ENCODE peak calls at places on chromosomes 12 and 14, in seven cellular contexts. One of them, this sample, is unnamed.

GRCh38 chr14:22802860-22803562 is 12.2 kb downstream of the SLC7A7 start:
- ATAC-seq in activated naive CD4-positive, alpha-beta T cell treated with anti-CD3 and anti-CD28 coated beads, Interleukin-2, amount 50 U/mL, for 72 hours: no peak
- ATAC-seq in heart right ventricle: no peak
- ATAC-seq in sciatic nerve: no peak
- ATAC-seq in stimulated activated naive B cell treated with anti-CD40 and anti-IgM and Interleukin-4, amounts not matched to agents 10 μg/mL and 1 μg/mL and 100 μg/mL, for 72 hours: peak; percentile 86
- ATAC-seq in GM23338: no peak
- ATAC-seq in right cardiac atrium: no peak
- ATAC-seq in this sample: no peak

GRCh38 chr14:100894416-100894815 is 9.1 kb downstream of the RTL1 start:
- ATAC-seq in activated naive CD4-positive, alpha-beta T cell treated with anti-CD3 and anti-CD28 coated beads, Interleukin-2, amount 50 U/mL, for 72 hours: no peak
- ATAC-seq in heart right ventricle: no peak
- ATAC-seq in sciatic nerve: no peak
- ATAC-seq in stimulated activated naive B cell treated with anti-CD40 and anti-IgM and Interleukin-4, amounts not matched to agents 10 μg/mL and 1 μg/mL and 100 μg/mL, for 72 hours: no peak
- ATAC-seq in GM23338: no peak
- ATAC-seq in right cardiac atrium: no peak
- ATAC-seq in this sample: no peak

GRCh38 chr12:29782285-29782820 is 1.4 kb downstream of the TMTC1 start:
- ATAC-seq in activated naive CD4-positive, alpha-beta T cell treated with anti-CD3 and anti-CD28 coated beads, Interleukin-2, amount 50 U/mL, for 72 hours: peak; percentile 82
- ATAC-seq in heart right ventricle: peak; percentile 63
- ATAC-seq in sciatic nerve: peak; percentile 72
- ATAC-seq in stimulated activated naive B cell treated with anti-CD40 and anti-IgM and Interleukin-4, amounts not matched to agents 10 μg/mL and 1 μg/mL and 100 μg/mL, for 72 hours: no peak
- ATAC-seq in GM23338: peak; percentile 14
- ATAC-seq in right cardiac atrium: peak; percentile 61
- ATAC-seq in this sample: peak; percentile 12

GRCh38 chr12:7601407-7601806 is 64.3 kb downstream of the APOBEC1 start:
- ATAC-seq in activated naive CD4-positive, alpha-beta T cell treated with anti-CD3 and anti-CD28 coated beads, Interleukin-2, amount 50 U/mL, for 72 hours: no peak
- ATAC-seq in heart right ventricle: no peak
- ATAC-seq in sciatic nerve: no peak
- ATAC-seq in stimulated activated naive B cell treated with anti-CD40 and anti-IgM and Interleukin-4, amounts not matched to agents 10 μg/mL and 1 μg/mL and 100 μg/mL, for 72 hours: no peak
- ATAC-seq in GM23338: no peak
- ATAC-seq in right cardiac atrium: no peak
- ATAC-seq in this sample: no peak

GRCh38 chr12:6093764-6094163 is 30.7 kb downstream of the VWF start:
- ATAC-seq in activated naive CD4-positive, alpha-beta T cell treated with anti-CD3 and anti-CD28 coated beads, Interleukin-2, amount 50 U/mL, for 72 hours: no peak
- ATAC-seq in heart right ventricle: no peak
- ATAC-seq in sciatic nerve: no peak
- ATAC-seq in stimulated activated naive B cell treated with anti-CD40 and anti-IgM and Interleukin-4, amounts not matched to agents 10 μg/mL and 1 μg/mL and 100 μg/mL, for 72 hours: no peak
- ATAC-seq in GM23338: no peak
- ATAC-seq in right cardiac atrium: no peak
- ATAC-seq in this sample: no peak

GRCh38 chr14:100620437-100621100 is 33.4 kb upstream of the BEGAIN start:
- ATAC-seq in activated naive CD4-positive, alpha-beta T cell treated with anti-CD3 and anti-CD28 coated beads, Interleukin-2, amount 50 U/mL, for 72 hours: no peak
- ATAC-seq in heart right ventricle: no peak
- ATAC-seq in sciatic nerve: no peak
- ATAC-seq in stimulated activated naive B cell treated with anti-CD40 and anti-IgM and Interleukin-4, amounts not matched to agents 10 μg/mL and 1 μg/mL and 100 μg/mL, for 72 hours: no peak
- ATAC-seq in GM23338: no peak
- ATAC-seq in right cardiac atrium: no peak
- ATAC-seq in this sample: no peak

GRCh38 chr12:15601210-15601800 is 187.9 kb downstream of the EPS8 start:
- ATAC-seq in activated naive CD4-positive, alpha-beta T cell treated with anti-CD3 and anti-CD28 coated beads, Interleukin-2, amount 50 U/mL, for 72 hours: peak; percentile 74
- ATAC-seq in heart right ventricle: no peak
- ATAC-seq in sciatic nerve: no peak
- ATAC-seq in stimulated activated naive B cell treated with anti-CD40 and anti-IgM and Interleukin-4, amounts not matched to agents 10 μg/mL and 1 μg/mL and 100 μg/mL, for 72 hours: peak; percentile 31
- ATAC-seq in GM23338: no peak
- ATAC-seq in right cardiac atrium: no peak
- ATAC-seq in this sample: peak; percentile 80

GRCh38 chr12:54977857-54978256 is 6.7 kb downstream of the TESPA1 start:
- ATAC-seq in activated naive CD4-positive, alpha-beta T cell treated with anti-CD3 and anti-CD28 coated beads, Interleukin-2, amount 50 U/mL, for 72 hours: no peak
- ATAC-seq in heart right ventricle: no peak
- ATAC-seq in sciatic nerve: no peak
- ATAC-seq in stimulated activated naive B cell treated with anti-CD40 and anti-IgM and Interleukin-4, amounts not matched to agents 10 μg/mL and 1 μg/mL and 100 μg/mL, for 72 hours: no peak
- ATAC-seq in GM23338: no peak
- ATAC-seq in right cardiac atrium: no peak
- ATAC-seq in this sample: no peak

This sample was measured in activated T-helper 17 cell treated with anti-CD3 and anti-CD28 coated beads, Interleukin-2, amount 50 U/mL, for 72 hours.